ENCODE peak calls at places on chromosomes 13 and 19, in seven cellular contexts. One of them, this sample, is unnamed.

GRCh38 chr19:4338441-4339350 is at the start of gene STAP2:
- DNase-seq in uterus: no peak
- DNase-seq in upper lobe of right lung: peak; percentile 82
- DNase-seq in A549: no peak
- DNase-seq in neuronal stem cell: no peak
- DNase-seq in upper lobe of left lung: peak; percentile 88
- DNase-seq in spleen: no peak
- DNase-seq in this sample: peak; percentile 55

GRCh38 chr19:2337329-2337707 is 8.8 kb downstream of the SPPL2B start:
- DNase-seq in uterus: peak; percentile 41
- DNase-seq in upper lobe of right lung: no peak
- DNase-seq in A549: no peak
- DNase-seq in neuronal stem cell: peak; percentile 52
- DNase-seq in upper lobe of left lung: no peak
- DNase-seq in spleen: no peak
- DNase-seq in this sample: peak; percentile 49

GRCh38 chr19:40609561-40610395 is 8.6 kb downstream of the LTBP4 start:
- DNase-seq in uterus: peak; percentile 95
- DNase-seq in upper lobe of right lung: peak; percentile 97
- DNase-seq in A549: peak; percentile 98
- DNase-seq in neuronal stem cell: peak; percentile 80
- DNase-seq in upper lobe of left lung: peak; percentile 95
- DNase-seq in spleen: peak; percentile 96
- DNase-seq in this sample: peak; percentile 92

GRCh38 chr19:24048261-24048660 is 38.7 kb upstream of the ZNF254 start:
- DNase-seq in uterus: no peak
- DNase-seq in upper lobe of right lung: no peak
- DNase-seq in A549: no peak
- DNase-seq in neuronal stem cell: no peak
- DNase-seq in upper lobe of left lung: no peak
- DNase-seq in spleen: no peak
- DNase-seq in this sample: no peak

GRCh38 chr19:16456652-16457194 is 15.0 kb downstream of the EPS15L1 start:
- DNase-seq in uterus: no peak
- DNase-seq in upper lobe of right lung: no peak
- DNase-seq in A549: no peak
- DNase-seq in neuronal stem cell: no peak
- DNase-seq in upper lobe of left lung: no peak
- DNase-seq in spleen: no peak
- DNase-seq in this sample: no peak

GRCh38 chr13:99992912-99993311 is 11.3 kb downstream of the ZIC2 start:
- DNase-seq in uterus: no peak
- DNase-seq in upper lobe of right lung: no peak
- DNase-seq in A549: no peak
- DNase-seq in neuronal stem cell: peak; percentile 21
- DNase-seq in upper lobe of left lung: no peak
- DNase-seq in spleen: no peak
- DNase-seq in this sample: no peak

GRCh38 chr13:44334751-44335150 is 38.9 kb upstream of the SERP2 start:
- DNase-seq in uterus: no peak
- DNase-seq in upper lobe of right lung: no peak
- DNase-seq in A549: no peak
- DNase-seq in neuronal stem cell: no peak
- DNase-seq in upper lobe of left lung: no peak
- DNase-seq in spleen: no peak
- DNase-seq in this sample: no peak

GRCh38 chr13:38685974-38686571 is 804 bp upstream of the FREM2 start:
- DNase-seq in uterus: no peak
- DNase-seq in upper lobe of right lung: no peak
- DNase-seq in A549: no peak
- DNase-seq in neuronal stem cell: peak; percentile 56
- DNase-seq in upper lobe of left lung: peak; percentile 40
- DNase-seq in spleen: no peak
- DNase-seq in this sample: no peak

GRCh38 chr19:29768166-29768565 is 43.6 kb upstream of the CCNE1 start:
- DNase-seq in uterus: no peak
- DNase-seq in upper lobe of right lung: no peak
- DNase-seq in A549: no peak
- DNase-seq in neuronal stem cell: no peak
- DNase-seq in upper lobe of left lung: no peak
- DNase-seq in spleen: no peak
- DNase-seq in this sample: no peak

GRCh38 chr13:86933676-86934075 is 737.5 kb upstream of the SLITRK5 start:
- DNase-seq in uterus: no peak
- DNase-seq in upper lobe of right lung: no peak
- DNase-seq in A549: no peak
- DNase-seq in neuronal stem cell: no peak
- DNase-seq in upper lobe of left lung: no peak
- DNase-seq in spleen: no peak
- DNase-seq in this sample: no peak

GRCh38 chr13:28181413-28181812 is 43.1 kb downstream of the PAN3 start:
- DNase-seq in uterus: no peak
- DNase-seq in upper lobe of right lung: no peak
- DNase-seq in A549: no peak
- DNase-seq in neuronal stem cell: no peak
- DNase-seq in upper lobe of left lung: no peak
- DNase-seq in spleen: no peak
- DNase-seq in this sample: no peak

GRCh38 chr19:51311388-51312257 is at the start of gene IGLON5:
- DNase-seq in uterus: no peak
- DNase-seq in upper lobe of right lung: no peak
- DNase-seq in A549: no peak
- DNase-seq in neuronal stem cell: peak; percentile 31
- DNase-seq in upper lobe of left lung: no peak
- DNase-seq in spleen: peak; percentile 33
- DNase-seq in this sample: no peak

GRCh38 chr13:29589234-29589633 is 6.3 kb downstream of the SLC7A1 start:
- DNase-seq in uterus: no peak
- DNase-seq in upper lobe of right lung: no peak
- DNase-seq in A549: no peak
- DNase-seq in neuronal stem cell: peak; percentile 29
- DNase-seq in upper lobe of left lung: no peak
- DNase-seq in spleen: no peak
- DNase-seq in this sample: peak; percentile 25

DNA sequence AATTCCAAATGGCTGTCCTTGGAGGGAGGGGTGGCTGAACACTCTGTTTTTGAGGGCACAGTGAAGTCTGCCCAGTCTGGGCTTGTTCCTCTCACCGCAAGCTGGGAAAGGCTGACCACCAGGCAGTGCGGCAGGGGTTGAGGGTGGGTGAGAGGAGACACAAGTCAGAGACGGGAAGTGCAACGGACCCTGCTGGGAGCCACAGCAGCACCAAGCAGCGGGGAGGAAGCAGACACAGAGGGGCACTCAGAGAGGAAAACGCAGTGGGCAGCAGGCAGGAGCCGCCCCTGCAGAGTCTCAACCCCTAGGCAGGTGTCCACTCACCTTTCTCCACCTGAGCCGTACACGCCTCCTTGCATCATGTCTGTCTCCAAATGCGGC is 15.6 kb downstream of the AKAP8L start:
- DNase-seq in uterus: no peak
- DNase-seq in upper lobe of right lung: no peak
- DNase-seq in A549: no peak
- DNase-seq in neuronal stem cell: no peak
- DNase-seq in upper lobe of left lung: no peak
- DNase-seq in spleen: no peak
- DNase-seq in this sample: no peak
- H3K4me1 ChIP-seq in uterus: peaks cover 22% of the 10 kb centered on the region
- H3K4me1 ChIP-seq in upper lobe of right lung: peaks cover 23% of the 10 kb centered on the region
- H3K4me1 ChIP-seq in A549: no peaks in the 10 kb centered on the region
- H3K4me1 ChIP-seq in neuronal stem cell: peaks cover 5% of the 10 kb centered on the region
- H3K4me1 ChIP-seq in upper lobe of left lung: peaks cover 37% of the 10 kb centered on the region
- H3K4me1 ChIP-seq in spleen: peaks cover 18% of the 10 kb centered on the region
- H3K4me1 ChIP-seq in this sample: peaks cover 54% of the 10 kb centered on the region

DNA sequence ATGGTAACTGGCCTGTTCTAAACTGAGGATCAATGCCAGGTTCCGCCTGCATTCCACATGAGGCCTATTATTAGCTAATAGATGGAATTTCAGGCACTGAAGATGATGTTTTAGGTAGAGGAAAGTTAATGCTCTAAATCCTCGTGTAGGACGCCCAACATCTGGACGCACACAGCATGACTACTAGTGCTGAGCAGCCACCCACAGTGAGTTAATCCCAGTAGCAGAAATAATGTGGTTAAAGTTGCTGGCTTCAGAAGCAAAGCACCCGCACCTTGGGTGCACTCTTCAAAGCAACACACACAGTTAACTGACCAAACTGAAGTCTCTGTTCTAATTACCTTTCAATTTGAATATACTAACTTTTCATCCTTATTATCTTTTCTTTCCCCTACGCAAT is 150.6 kb downstream of the DIAPH3 start:
- DNase-seq in uterus: no peak
- DNase-seq in upper lobe of right lung: no peak
- DNase-seq in A549: no peak
- DNase-seq in neuronal stem cell: no peak
- DNase-seq in upper lobe of left lung: no peak
- DNase-seq in spleen: no peak
- DNase-seq in this sample: no peak
- H3K4me1 ChIP-seq in uterus: no peaks in the 10 kb centered on the region
- H3K4me1 ChIP-seq in upper lobe of right lung: no peaks in the 10 kb centered on the region
- H3K4me1 ChIP-seq in A549: peaks cover 6% of the 10 kb centered on the region
- H3K4me1 ChIP-seq in neuronal stem cell: no peaks in the 10 kb centered on the region
- H3K4me1 ChIP-seq in upper lobe of left lung: no peaks in the 10 kb centered on the region
- H3K4me1 ChIP-seq in spleen: no peaks in the 10 kb centered on the region
- H3K4me1 ChIP-seq in this sample: no peaks in the 10 kb centered on the region

GRCh38 chr13:106566682-106567420 is 1.1 kb downstream of the ARGLU1 start:
- DNase-seq in uterus: peak; percentile 40
- DNase-seq in upper lobe of right lung: peak; percentile 81
- DNase-seq in A549: peak; percentile 35
- DNase-seq in neuronal stem cell: no peak
- DNase-seq in upper lobe of left lung: peak; percentile 76
- DNase-seq in spleen: peak; percentile 91
- DNase-seq in this sample: peak; percentile 57
- H3K4me1 ChIP-seq in uterus: no peaks in the 10 kb centered on the region
- H3K4me1 ChIP-seq in upper lobe of right lung: peaks cover 31% of the 10 kb centered on the region
- H3K4me1 ChIP-seq in A549: peaks cover 44% of the 10 kb centered on the region
- H3K4me1 ChIP-seq in neuronal stem cell: peaks cover 16% of the 10 kb centered on the region
- H3K4me1 ChIP-seq in upper lobe of left lung: peaks cover 52% of the 10 kb centered on the region
- H3K4me1 ChIP-seq in spleen: peaks cover 49% of the 10 kb centered on the region
- H3K4me1 ChIP-seq in this sample: peaks cover 58% of the 10 kb centered on the region

GRCh38 chr13:90532861-90533260 is 814.6 kb upstream of the MIR17HG start:
- DNase-seq in uterus: no peak
- DNase-seq in upper lobe of right lung: no peak
- DNase-seq in A549: no peak
- DNase-seq in neuronal stem cell: no peak
- DNase-seq in upper lobe of left lung: no peak
- DNase-seq in spleen: no peak
- DNase-seq in this sample: no peak
- H3K4me1 ChIP-seq in uterus: no peaks in the 10 kb centered on the region
- H3K4me1 ChIP-seq in upper lobe of right lung: no peaks in the 10 kb centered on the region
- H3K4me1 ChIP-seq in A549: no peaks in the 10 kb centered on the region
- H3K4me1 ChIP-seq in neuronal stem cell: no peaks in the 10 kb centered on the region
- H3K4me1 ChIP-seq in upper lobe of left lung: no peaks in the 10 kb centered on the region
- H3K4me1 ChIP-seq in spleen: no peaks in the 10 kb centered on the region
- H3K4me1 ChIP-seq in this sample: no peaks in the 10 kb centered on the region

GRCh38 chr19:911197-912033 is 1.6 kb downstream of the R3HDM4 start:
- DNase-seq in uterus: no peak
- DNase-seq in upper lobe of right lung: no peak
- DNase-seq in A549: no peak
- DNase-seq in neuronal stem cell: no peak
- DNase-seq in upper lobe of left lung: no peak
- DNase-seq in spleen: peak; percentile 86
- DNase-seq in this sample: no peak
- H3K4me1 ChIP-seq in uterus: peaks cover 4% of the 10 kb centered on the region
- H3K4me1 ChIP-seq in upper lobe of right lung: peaks cover 25% of the 10 kb centered on the region
- H3K4me1 ChIP-seq in A549: peaks cover 17% of the 10 kb centered on the region
- H3K4me1 ChIP-seq in neuronal stem cell: no peaks in the 10 kb centered on the region
- H3K4me1 ChIP-seq in upper lobe of left lung: peaks cover 25% of the 10 kb centered on the region
- H3K4me1 ChIP-seq in spleen: peaks cover 32% of the 10 kb centered on the region
- H3K4me1 ChIP-seq in this sample: peaks cover 11% of the 10 kb centered on the region

DNA sequence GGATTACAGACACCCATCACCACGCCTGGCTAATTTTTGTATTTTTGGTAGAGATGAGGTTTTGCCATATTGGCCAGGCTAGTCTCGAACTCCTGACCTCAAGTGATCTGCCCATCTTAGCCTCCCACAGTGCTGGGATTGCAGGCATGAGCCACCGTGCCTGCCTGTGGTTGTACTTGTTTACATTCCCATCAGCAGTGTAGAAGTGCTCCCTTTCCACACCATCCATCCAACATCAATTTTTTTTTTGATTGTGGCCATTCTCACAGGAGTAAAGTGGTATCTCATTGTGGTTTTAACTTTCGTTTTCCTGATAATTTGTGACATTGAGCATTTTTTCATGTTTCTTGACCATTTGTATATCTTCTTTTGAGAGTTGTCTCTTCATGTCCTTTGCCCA is 1019.4 kb upstream of the SLC10A2 start:
- DNase-seq in uterus: no peak
- DNase-seq in upper lobe of right lung: no peak
- DNase-seq in A549: no peak
- DNase-seq in neuronal stem cell: no peak
- DNase-seq in upper lobe of left lung: no peak
- DNase-seq in spleen: no peak
- DNase-seq in this sample: no peak
- H3K4me1 ChIP-seq in uterus: no peaks in the 10 kb centered on the region
- H3K4me1 ChIP-seq in upper lobe of right lung: no peaks in the 10 kb centered on the region
- H3K4me1 ChIP-seq in A549: no peaks in the 10 kb centered on the region
- H3K4me1 ChIP-seq in neuronal stem cell: no peaks in the 10 kb centered on the region
- H3K4me1 ChIP-seq in upper lobe of left lung: no peaks in the 10 kb centered on the region
- H3K4me1 ChIP-seq in spleen: no peaks in the 10 kb centered on the region
- H3K4me1 ChIP-seq in this sample: no peaks in the 10 kb centered on the region

This sample was measured in adrenal gland.